ENCODE peak calls at places on chromosome 7, in ten cellular contexts. H is EH, P is T-helper 2 cell, L is cardiac fibroblast, D is neuronal stem cell, E is posterior vena cava, X is NCI-H748 treated with DMSO at 0.1 percent for 48 hours, J is Caki2, U is KBM-7, T is GM23248. I is an unnamed sample.

GRCh38 chr7:112869111-112869774 is 79.0 kb upstream of the TMEM168 start:
- DNase-seq in H (peak), P (peak), L (peak), D (peak), E (no peak), X (peak), J (peak), U (peak), T (peak), I (peak)

GRCh38 chr7:1193593-1194424 is 33.8 kb upstream of the ZFAND2A start:
- DNase-seq in H (peak), P (peak), L (peak), D (no peak), E (no peak), X (peak), J (peak), U (peak), T (peak), I (peak)

GRCh38 chr7:69814421-69814962 is 216.2 kb downstream of the AUTS2 start:
- DNase-seq in H (peak), P (no peak), L (peak), D (peak), E (no peak), X (no peak), J (no peak), U (no peak), T (peak), I (no peak)

GRCh38 chr7:45143616-45144015 is 14.0 kb upstream of the RAMP3 start:
- DNase-seq in H (peak), P (no peak), L (no peak), D (no peak), E (peak), X (no peak), J (no peak), U (no peak), T (peak), I (no peak)

GRCh38 chr7:74051629-74052410 is 23.8 kb downstream of the ELN start:
- DNase-seq in H (peak), P (no peak), L (peak), D (no peak), E (peak), X (no peak), J (no peak), U (peak), T (no peak), I (peak)

GRCh38 chr7:8441602-8442294 is 8.3 kb downstream of the NXPH1 start:
- DNase-seq in H (no peak), P (no peak), L (no peak), D (no peak), E (no peak), X (no peak), J (no peak), U (no peak), T (no peak), I (no peak)

GRCh38 chr7:43325595-43325994 is 213.1 kb downstream of the HECW1 start:
- DNase-seq in H (no peak), P (no peak), L (no peak), D (no peak), E (no peak), X (no peak), J (no peak), U (no peak), T (no peak), I (no peak)

GRCh38 chr7:117715784-117716445 is 157.3 kb downstream of the CTTNBP2 start:
- DNase-seq in H (peak), P (peak), L (peak), D (peak), E (no peak), X (peak), J (peak), U (peak), T (peak), I (peak)

GRCh38 chr7:107446988-107447387 is 22.9 kb upstream of the GPR22 start:
- DNase-seq in H (peak), P (no peak), L (peak), D (no peak), E (no peak), X (no peak), J (no peak), U (no peak), T (peak), I (peak)

GRCh38 chr7:2624293-2624881 is 7.4 kb upstream of the TTYH3 start:
- DNase-seq in H (no peak), P (no peak), L (no peak), D (no peak), E (no peak), X (no peak), J (no peak), U (no peak), T (no peak), I (no peak)

GRCh38 chr7:128035712-128036111 is 4.5 kb upstream of the LRRC4 start:
- DNase-seq in H (peak), P (no peak), L (no peak), D (no peak), E (no peak), X (peak), J (no peak), U (peak), T (peak), I (peak)

GRCh38 chr7:12091164-12091563 is 119.9 kb upstream of the TMEM106B start:
- DNase-seq in H (no peak), P (no peak), L (no peak), D (no peak), E (no peak), X (no peak), J (no peak), U (no peak), T (no peak), I (no peak)

GRCh38 chr7:43612599-43613589 is 30.0 kb downstream of the STK17A start:
- DNase-seq in H (peak), P (peak), L (peak), D (no peak), E (no peak), X (no peak), J (no peak), U (no peak), T (peak), I (no peak)

GRCh38 chr7:127888411-127888810 is 142.8 kb downstream of the LRRC4 start:
- DNase-seq in H (no peak), P (no peak), L (no peak), D (no peak), E (no peak), X (no peak), J (no peak), U (no peak), T (no peak), I (peak)

GRCh38 chr7:107167483-107168232 is 1.1 kb upstream of the HBP1 start:
- DNase-seq in H (peak), P (peak), L (peak), D (peak), E (no peak), X (peak), J (peak), U (peak), T (peak), I (peak)

GRCh38 chr7:31883761-31884164 is 186.4 kb downstream of the PDE1C start:
- DNase-seq in H (peak), P (no peak), L (peak), D (no peak), E (no peak), X (no peak), J (no peak), U (peak), T (peak), I (peak)

GRCh38 chr7:105654994-105655900 is 74.0 kb upstream of the EFCAB10 start:
- DNase-seq in H (peak), P (no peak), L (peak), D (no peak), E (no peak), X (no peak), J (no peak), U (no peak), T (peak), I (peak)

GRCh38 chr7:75624134-75624832 is 114.5 kb downstream of the HIP1 start:
- DNase-seq in H (peak), P (no peak), L (peak), D (no peak), E (peak), X (no peak), J (no peak), U (peak), T (peak), I (peak)

GRCh38 chr7:49513939-49514338 is 259.5 kb upstream of the VWC2 start:
- DNase-seq in H (no peak), P (no peak), L (no peak), D (no peak), E (no peak), X (peak), J (no peak), U (peak), T (no peak), I (no peak)

GRCh38 chr7:54796150-54796549 is 37.1 kb upstream of the SEC61G start:
- DNase-seq in H (no peak), P (no peak), L (peak), D (no peak), E (no peak), X (peak), J (no peak), U (no peak), T (no peak), I (no peak)

GRCh38 chr7:144019457-144019856 is 19.3 kb downstream of the OR6B1 start:
- DNase-seq in H (peak), P (peak), L (peak), D (no peak), E (no peak), X (no peak), J (peak), U (no peak), T (peak), I (peak)

GRCh38 chr7:1674161-1675035 is 4.3 kb downstream of the ELFN1 start:
- DNase-seq in H (no peak), P (no peak), L (no peak), D (no peak), E (no peak), X (no peak), J (no peak), U (no peak), T (no peak), I (no peak)

GRCh38 chr7:140623995-140624902 is 16.4 kb downstream of the DENND2A start:
- DNase-seq in H (peak), P (no peak), L (no peak), D (no peak), E (no peak), X (no peak), J (no peak), U (no peak), T (no peak), I (no peak)

GRCh38 chr7:142833174-142834027 is 21.5 kb upstream of the EPHB6 start:
- DNase-seq in H (peak), P (no peak), L (no peak), D (no peak), E (no peak), X (no peak), J (peak), U (no peak), T (peak), I (no peak)

GRCh38 chr7:159027803-159028455 is 116.7 kb downstream of the VIPR2 start:
- DNase-seq in H (no peak), P (no peak), L (no peak), D (no peak), E (no peak), X (no peak), J (peak), U (no peak), T (peak), I (no peak)

GRCh38 chr7:129163875-129164544 is 19.5 kb downstream of the TSPAN33 start:
- DNase-seq in H (peak), P (peak), L (peak), D (no peak), E (no peak), X (peak), J (peak), U (peak), T (peak), I (peak)

GRCh38 chr7:29971566-29972314 is 17.9 kb downstream of the SCRN1 start:
- DNase-seq in H (no peak), P (no peak), L (peak), D (no peak), E (no peak), X (no peak), J (no peak), U (no peak), T (no peak), I (no peak)

GRCh38 chr7:47611045-47611511 is 29.2 kb upstream of the TNS3 start:
- DNase-seq in H (no peak), P (no peak), L (no peak), D (no peak), E (no peak), X (no peak), J (no peak), U (no peak), T (no peak), I (peak)

GRCh38 chr7:78490526-78490925 is 692.0 kb downstream of the PHTF2 start:
- DNase-seq in H (no peak), P (no peak), L (no peak), D (no peak), E (no peak), X (no peak), J (no peak), U (no peak), T (no peak), I (no peak)

GRCh38 chr7:5636446-5636835 is 145.0 kb downstream of the RNF216 start:
- DNase-seq in H (no peak), P (no peak), L (no peak), D (no peak), E (no peak), X (no peak), J (no peak), U (no peak), T (peak), I (peak)

GRCh38 chr7:36048141-36048901 is 104.7 kb upstream of the EEPD1 start:
- DNase-seq in H (peak), P (no peak), L (peak), D (no peak), E (no peak), X (no peak), J (no peak), U (peak), T (peak), I (no peak)

GRCh38 chr7:37430644-37431043 is 18.0 kb downstream of the ELMO1 start:
- DNase-seq in H (no peak), P (no peak), L (no peak), D (no peak), E (no peak), X (no peak), J (no peak), U (no peak), T (no peak), I (peak)

I was measured in lung microvascular endothelial cell.